ENCODE peak calls at places on chromosome 2, in six cellular contexts. T is CD8-positive, alpha-beta T cell; K is astrocyte; Q is spleen; G is effector memory CD4-positive, alpha-beta T cell; Y is fibroblast of lung. E is an unnamed sample.

GRCh38 chr2:207532676-207533075 is 2.9 kb downstream of the CREB1 start:
- DNase-seq in T (no peak), K (no peak), Q (no peak), G (no peak), Y (no peak), E (no peak)

GRCh38 chr2:107595749-107596148 is 230.9 kb upstream of the RGPD4 start:
- DNase-seq in T (no peak), K (peak; percentile 79), Q (no peak), G (no peak), Y (peak; percentile 85), E (no peak)

GRCh38 chr2:181072486-181072885 is 92.1 kb downstream of the UBE2E3 start:
- DNase-seq in T (no peak), K (peak; percentile 9), Q (no peak), G (no peak), Y (peak; percentile 24), E (no peak)

GRCh38 chr2:213187386-213187785 is 36.0 kb upstream of the IKZF2 start:
- DNase-seq in T (no peak), K (no peak), Q (no peak), G (no peak), Y (peak; percentile 23), E (no peak)

GRCh38 chr2:51103205-51103604 is 71.3 kb upstream of the NRXN1 start:
- DNase-seq in T (no peak), K (peak; percentile 51), Q (peak; percentile 68), G (no peak), Y (peak; percentile 65), E (peak; percentile 43)

GRCh38 chr2:102251042-102251848 is 60.1 kb upstream of the IL1RL1 start:
- DNase-seq in T (peak; percentile 25), K (peak; percentile 14), Q (peak; percentile 95), G (peak; percentile 25), Y (peak; percentile 31), E (no peak)

GRCh38 chr2:207073791-207074678 is 91.7 kb downstream of the KLF7 start:
- DNase-seq in T (no peak), K (peak; percentile 6), Q (no peak), G (no peak), Y (peak; percentile 14), E (peak; percentile 70)

GRCh38 chr2:102660070-102660469 is 40.7 kb downstream of the SLC9A2 start:
- DNase-seq in T (no peak), K (no peak), Q (no peak), G (no peak), Y (no peak), E (no peak)

GRCh38 chr2:20015482-20016083 is 3.1 kb upstream of the MATN3 start:
- DNase-seq in T (no peak), K (peak; percentile 16), Q (no peak), G (no peak), Y (peak; percentile 36), E (peak; percentile 15)

GRCh38 chr2:197145471-197146056 is 165.0 kb downstream of the ANKRD44 start:
- DNase-seq in T (no peak), K (no peak), Q (peak; percentile 81), G (peak; percentile 12), Y (no peak), E (no peak)

GRCh38 chr2:40488101-40488598 is 36.3 kb upstream of the SLC8A1 start:
- DNase-seq in T (no peak), K (no peak), Q (no peak), G (no peak), Y (peak; percentile 65), E (no peak)

GRCh38 chr2:237207641-237208040 is 122.0 kb downstream of the COPS8 start:
- DNase-seq in T (no peak), K (peak; percentile 48), Q (no peak), G (no peak), Y (peak; percentile 49), E (no peak)

GRCh38 chr2:215036314-215036713 is 102.1 kb downstream of the ABCA12 start:
- DNase-seq in T (no peak), K (no peak), Q (no peak), G (no peak), Y (no peak), E (no peak)

GRCh38 chr2:178072383-178073301 is at the start of gene PDE11A:
- DNase-seq in T (no peak), K (peak; percentile 82), Q (peak; percentile 81), G (no peak), Y (peak; percentile 89), E (peak; percentile 87)

GRCh38 chr2:203636896-203637818 is 69.3 kb upstream of the CD28 start:
- DNase-seq in T (no peak), K (no peak), Q (no peak), G (no peak), Y (peak; percentile 23), E (peak; percentile 33)

GRCh38 chr2:73069855-73070650 is 1.5 kb downstream of the SFXN5 start:
- DNase-seq in T (no peak), K (peak; percentile 23), Q (peak; percentile 75), G (no peak), Y (peak; percentile 48), E (peak; percentile 30)

GRCh38 chr2:118031566-118031965 is 17.7 kb upstream of the CCDC93 start:
- DNase-seq in T (no peak), K (no peak), Q (no peak), G (no peak), Y (no peak), E (no peak)

GRCh38 chr2:46390901-46391395 is 88.4 kb upstream of the TMEM247 start:
- DNase-seq in T (no peak), K (no peak), Q (no peak), G (no peak), Y (no peak), E (no peak)

GRCh38 chr2:19812166-19812565 is 89.6 kb downstream of the TTC32 start:
- DNase-seq in T (no peak), K (no peak), Q (no peak), G (no peak), Y (no peak), E (no peak)

GRCh38 chr2:64405476-64406406 is 48.2 kb upstream of the LGALSL start:
- DNase-seq in T (no peak), K (peak; percentile 58), Q (no peak), G (no peak), Y (peak; percentile 67), E (no peak)

GRCh38 chr2:56217106-56217505 is 33.3 kb downstream of the CCDC85A start:
- DNase-seq in T (no peak), K (no peak), Q (no peak), G (no peak), Y (no peak), E (no peak)

GRCh38 chr2:63840081-63840784 is 1.5 kb upstream of the UGP2 start:
- DNase-seq in T (no peak), K (no peak), Q (peak; percentile 75), G (no peak), Y (no peak), E (no peak)

GRCh38 chr2:234966340-234966739 is 14.5 kb downstream of the SH3BP4 start:
- DNase-seq in T (no peak), K (no peak), Q (no peak), G (no peak), Y (no peak), E (no peak)

GRCh38 chr2:234967201-234967873 is 15.5 kb downstream of the SH3BP4 start:
- DNase-seq in T (no peak), K (no peak), Q (peak; percentile 60), G (no peak), Y (no peak), E (no peak)

GRCh38 chr2:234964631-234965461 is 13.0 kb downstream of the SH3BP4 start:
- DNase-seq in T (no peak), K (peak; percentile 56), Q (peak; percentile 54), G (no peak), Y (peak; percentile 66), E (no peak)

GRCh38 chr2:234961784-234962183 is 10.0 kb downstream of the SH3BP4 start:
- DNase-seq in T (no peak), K (no peak), Q (peak; percentile 33), G (no peak), Y (no peak), E (no peak)

GRCh38 chr2:234963785-234964615 is 12.2 kb downstream of the SH3BP4 start:
- DNase-seq in T (no peak), K (peak; percentile 96), Q (peak; percentile 34), G (no peak), Y (peak; percentile 97), E (peak; percentile 57)
- H3K27ac ChIP-seq in T (no peak overlapping the region), K (peak overlapping the region; percentile 64), Q (no peak overlapping the region), G (no peak overlapping the region), Y (peak overlapping the region; percentile 58), E (peak overlapping the region; percentile 47)

DNA sequence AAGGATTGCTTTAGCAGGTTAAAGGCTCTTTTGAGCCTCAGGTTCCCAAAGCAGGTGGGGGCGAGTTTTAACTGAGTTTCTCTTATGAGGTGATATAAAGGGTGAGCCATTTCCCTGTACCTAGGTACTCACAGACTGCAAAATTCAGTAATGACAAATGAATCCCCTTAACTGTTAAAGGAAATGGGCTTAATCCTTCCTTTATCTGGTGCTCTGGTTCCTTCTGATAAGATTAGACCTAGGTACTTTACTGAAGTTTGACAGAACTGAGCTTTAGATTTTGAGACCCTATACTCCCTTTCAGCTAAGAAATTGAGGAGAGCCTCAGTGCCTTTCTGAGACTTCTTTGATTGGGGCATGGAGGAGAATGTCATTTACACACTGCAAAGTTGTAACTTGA is 42.6 kb downstream of the STK17B start:
- DNase-seq in T (no peak), K (no peak), Q (no peak), G (no peak), Y (no peak), E (no peak)
- H3K4me1 ChIP-seq in T (no peaks in the 10 kb centered on the region), K (peaks cover 6% of the 10 kb centered on the region), Q (no peaks in the 10 kb centered on the region), G (no peaks in the 10 kb centered on the region), Y (peaks cover 4% of the 10 kb centered on the region), E (peaks cover 6% of the 10 kb centered on the region)

DNA sequence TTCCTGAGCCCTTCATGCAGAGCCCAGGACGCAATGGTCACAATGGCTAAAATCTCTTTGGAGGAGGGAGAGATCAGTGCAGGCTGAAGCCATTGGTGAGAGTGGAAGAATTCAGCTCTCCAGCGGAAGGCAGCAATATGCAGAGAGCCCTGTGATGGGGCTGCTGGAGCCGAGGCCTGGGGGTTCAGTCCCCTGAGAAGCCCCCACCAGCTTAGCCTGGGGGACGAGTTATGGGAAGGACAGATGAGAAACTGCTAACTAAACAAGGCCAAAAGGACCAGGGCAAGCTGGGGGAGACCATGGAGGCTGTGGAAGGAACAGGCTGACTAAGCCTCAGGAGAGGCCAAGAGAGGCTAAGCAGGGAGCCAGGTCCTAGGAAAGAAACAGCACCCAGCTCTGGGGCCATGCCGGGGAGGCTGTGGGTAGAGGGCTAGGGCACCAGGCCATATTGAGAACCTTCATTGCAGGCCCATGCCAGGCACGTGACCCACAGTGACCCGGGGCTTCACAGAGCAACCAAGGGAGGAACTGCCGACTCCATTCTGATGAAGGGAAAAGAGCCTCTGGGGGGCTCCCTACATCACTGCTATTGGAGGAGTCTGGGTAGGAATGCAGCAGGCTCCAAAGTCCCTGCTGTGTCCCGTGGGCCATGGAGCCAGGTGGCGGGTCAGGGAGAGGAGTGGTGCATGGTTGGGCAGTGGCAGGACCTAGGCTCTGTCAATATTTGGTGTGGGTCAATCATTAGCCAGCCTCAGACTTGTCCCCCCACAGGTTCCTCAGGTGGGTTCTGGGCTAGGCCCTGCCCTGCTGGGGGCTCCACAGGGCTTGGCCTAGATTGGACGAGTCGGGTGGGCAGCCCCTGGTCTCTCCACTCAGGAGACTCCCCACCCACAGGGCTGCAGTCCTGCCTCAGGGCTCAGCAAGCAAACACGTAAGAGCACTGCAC is 19.8 kb downstream of the PROC start:
- DNase-seq in T (no peak), K (no peak), Q (no peak), G (no peak), Y (no peak), E (no peak)
- H3K27ac ChIP-seq in T (no peak overlapping the region), K (no peak overlapping the region), Q (no peak overlapping the region), G (no peak overlapping the region), Y (no peak overlapping the region), E (no peak overlapping the region)

DNA sequence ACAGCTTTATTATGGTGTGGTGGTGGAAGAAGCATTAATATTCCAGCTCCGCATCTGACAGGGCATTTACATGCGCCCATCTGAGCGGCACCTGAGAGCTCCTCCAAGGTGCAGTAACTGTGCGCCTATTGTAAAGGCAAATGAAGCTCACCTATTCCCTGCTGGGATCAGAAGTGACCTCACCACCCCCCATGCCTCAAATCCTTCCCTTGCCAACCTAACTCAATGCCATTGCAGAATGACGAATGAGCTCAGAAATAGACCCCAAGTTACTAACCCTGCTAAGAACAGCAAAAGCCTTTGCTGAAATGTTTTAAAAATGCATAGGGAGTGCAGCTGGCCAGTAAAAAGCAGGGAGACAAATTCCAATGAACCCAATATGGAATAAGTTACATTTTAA is 14.3 kb downstream of the BCL11A start:
- DNase-seq in T (no peak), K (no peak), Q (no peak), G (no peak), Y (no peak), E (no peak)
- H3K4me1 ChIP-seq in T (no peaks in the 10 kb centered on the region), K (no peaks in the 10 kb centered on the region), Q (peaks cover 8% of the 10 kb centered on the region), G (no peaks in the 10 kb centered on the region), Y (no peaks in the 10 kb centered on the region), E (peaks cover 9% of the 10 kb centered on the region)